ENCODE peak calls at places on chromosome 17, in ten cellular contexts. D, N, Y, G, O, R, K, Q, C and X are unnamed samples. For H3K27me3 and H3K4me1, the result is how much of the 10 kb centered on the place peaks cover.

GRCh38 chr17:62673614-62674362 is 46.3 kb downstream of the MRC2 start:
- DNase-seq in O (no peak), K (no peak), N (no peak), C (no peak), G (no peak), R (no peak), Y (no peak), D (no peak), Q (no peak), X (no peak)

GRCh38 chr17:6775871-6776405 is at the start of gene FBXO39:
- DNase-seq in R (no peak), C (peak), Q (no peak), Y (no peak), G (no peak), N (no peak), D (no peak), K (no peak), O (no peak), X (no peak)

GRCh38 chr17:50425682-50426471 is at the start of gene ACSF2:
- DNase-seq in N (peak), Y (peak), C (peak), K (peak), Q (peak), G (peak), R (peak), D (no peak), O (peak), X (peak)

GRCh38 chr17:2435181-2435741 is 34.4 kb upstream of the MNT start:
- DNase-seq in Y (no peak), C (peak), Q (no peak), G (no peak), N (peak), K (no peak), R (no peak), D (no peak), O (no peak), X (no peak)

GRCh38 chr17:8935194-8935593 is 30.3 kb downstream of the PIK3R5 start:
- DNase-seq in G (no peak), K (no peak), O (no peak), R (no peak), Y (peak), Q (no peak), N (peak), C (no peak), D (no peak), X (no peak)

GRCh38 chr17:67218385-67218950 is 26.5 kb downstream of the HELZ start:
- DNase-seq in D (no peak), Q (no peak), O (no peak), R (no peak), G (no peak), Y (no peak), N (peak), C (no peak), K (no peak), X (no peak)

GRCh38 chr17:45218895-45219661 is 2.6 kb upstream of the FMNL1 start:
- DNase-seq in Y (peak), Q (peak), D (peak), O (peak), C (peak), G (peak), N (peak), R (peak), K (peak), X (peak)

GRCh38 chr17:382644-383533 is 30.3 kb upstream of the RPH3AL start:
- DNase-seq in D (no peak), K (no peak), O (no peak), Q (no peak), Y (no peak), N (peak), C (peak), G (no peak), R (no peak), X (peak)

GRCh38 chr17:54452666-54453348 is 447.8 kb upstream of the TOM1L1 start:
- DNase-seq in Y (no peak), O (no peak), N (no peak), K (no peak), Q (no peak), D (no peak), C (no peak), R (no peak), G (no peak), X (no peak)

GRCh38 chr17:9924735-9925191 is 19.7 kb upstream of the RCVRN start:
- DNase-seq in Y (no peak), D (no peak), K (no peak), R (no peak), Q (no peak), C (peak), N (peak), G (peak), O (peak), X (peak)

GRCh38 chr17:31529841-31530251 is 138.4 kb downstream of the RAB11FIP4 start:
- DNase-seq in Q (no peak), C (no peak), G (no peak), O (no peak), N (no peak), K (no peak), D (no peak), Y (no peak), R (no peak), X (no peak)

GRCh38 chr17:71035226-71035625 is 865.9 kb downstream of the KCNJ2 start:
- DNase-seq in K (no peak), Q (no peak), D (no peak), R (no peak), N (no peak), C (no peak), G (no peak), O (no peak), Y (no peak), X (no peak)

GRCh38 chr17:71033336-71033735 is 864.0 kb downstream of the KCNJ2 start:
- DNase-seq in K (no peak), G (no peak), R (no peak), Y (no peak), N (no peak), C (peak), D (no peak), Q (no peak), O (no peak), X (no peak)

GRCh38 chr17:71029246-71029645 is 859.9 kb downstream of the KCNJ2 start:
- DNase-seq in C (no peak), K (no peak), G (no peak), Y (no peak), D (no peak), R (no peak), Q (no peak), O (no peak), N (no peak), X (no peak)

GRCh38 chr17:71032746-71033273 is 863.5 kb downstream of the KCNJ2 start:
- DNase-seq in D (no peak), G (no peak), Q (no peak), R (no peak), C (peak), Y (no peak), N (no peak), K (no peak), O (no peak), X (no peak)
- H3K27me3 ChIP-seq in D (under half), G (under half), Q (under half), R (under half), C (under half), Y (under half), N (under half), K (under half), O (under half), X (under half)

GRCh38 chr17:47715669-47716325 is 17.2 kb upstream of the TBX21 start:
- DNase-seq in Q (no peak), R (no peak), C (no peak), Y (no peak), K (no peak), G (no peak), O (no peak), D (no peak), N (no peak), X (no peak)
- H3K4me1 ChIP-seq in Q (half or more), R (under half), C (under half), Y (under half), K (under half), G (under half), O (under half), D (under half), N (under half), X (under half)

GRCh38 chr17:78130439-78131101 is at the start of gene TMC8:
- DNase-seq in G (no peak), Q (peak), R (no peak), C (no peak), O (no peak), K (peak), D (no peak), N (no peak), Y (no peak), X (no peak)
- H3K27me3 ChIP-seq in G (under half), Q (under half), R (under half), C (under half), O (under half), K (under half), D (under half), N (under half), Y (under half), X (under half)

GRCh38 chr17:15969463-15969862 is 24.5 kb downstream of the ADORA2B start:
- DNase-seq in G (no peak), Q (no peak), O (no peak), Y (no peak), D (no peak), C (no peak), R (no peak), K (no peak), N (no peak), X (no peak)
- H3K4me1 ChIP-seq in G (under half), Q (under half), O (under half), Y (under half), D (under half), C (under half), R (under half), K (under half), N (under half), X (under half)

DNA sequence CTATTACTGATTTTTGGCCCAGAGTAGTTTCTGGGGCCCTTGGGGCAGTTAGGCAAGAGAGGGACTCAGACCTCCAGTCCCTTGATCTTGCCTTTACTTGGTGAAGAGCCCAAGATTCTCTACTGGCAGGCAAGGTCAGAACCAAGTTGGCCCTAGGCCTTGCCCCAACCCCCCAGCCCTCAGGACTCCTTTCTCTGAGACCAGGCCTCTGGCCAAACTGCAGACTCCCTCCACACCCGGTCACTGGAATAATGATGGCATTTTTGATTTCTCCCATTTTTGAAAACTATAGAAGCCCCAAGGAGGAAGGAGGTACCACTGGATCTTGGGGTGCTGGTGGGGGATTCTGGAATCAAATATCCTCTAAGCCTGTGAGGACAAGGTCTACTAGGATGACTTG is 18.0 kb upstream of the HOXB9 start:
- DNase-seq in G (no peak), D (no peak), R (no peak), Y (no peak), Q (no peak), K (no peak), N (no peak), C (no peak), O (no peak), X (no peak)
- H3K27me3 ChIP-seq in G (half or more), D (under half), R (under half), Y (half or more), Q (under half), K (under half), N (half or more), C (half or more), O (half or more), X (under half)

DNA sequence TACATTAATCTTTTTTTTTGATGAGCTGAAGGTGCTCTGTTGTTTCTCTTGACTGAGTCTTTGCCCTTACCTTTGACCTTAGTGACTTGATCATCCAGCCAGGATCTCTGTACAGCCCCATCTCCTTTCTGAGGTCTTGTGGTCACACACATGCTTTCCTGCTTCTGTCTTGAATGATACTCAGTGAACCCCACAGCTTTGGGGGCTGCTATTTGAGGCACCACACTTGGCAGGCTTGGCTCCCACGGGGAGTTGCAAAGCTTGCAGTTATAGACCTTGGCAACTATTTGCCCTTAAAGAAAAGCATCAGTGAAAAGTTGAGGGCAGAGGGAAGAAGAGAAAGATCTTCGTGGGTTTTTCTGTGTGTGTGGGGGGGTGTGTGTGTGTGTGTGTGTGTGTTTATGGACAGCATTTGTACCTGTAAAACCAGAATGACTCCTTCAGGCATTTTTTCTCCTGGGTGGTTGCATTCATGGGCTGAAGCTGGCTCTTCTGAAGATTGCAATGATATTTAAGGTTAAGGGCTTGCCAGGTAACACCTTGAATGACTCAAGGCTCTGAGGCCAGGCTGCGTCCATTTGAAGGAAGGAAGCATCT is 101.6 kb downstream of the MSI2 start:
- DNase-seq in C (no peak), D (no peak), N (no peak), Y (no peak), K (no peak), O (no peak), G (no peak), Q (no peak), R (no peak), X (no peak)
- H3K4me1 ChIP-seq in C (under half), D (under half), N (under half), Y (under half), K (under half), O (half or more), G (under half), Q (under half), R (half or more), X (under half)

GRCh38 chr17:38586788-38587187 is 19.0 kb downstream of the SRCIN1 start:
- DNase-seq in Q (no peak), Y (no peak), G (no peak), R (no peak), O (no peak), D (no peak), C (no peak), K (no peak), N (no peak), X (no peak)

GRCh38 chr17:38587956-38588771 is 17.6 kb downstream of the SRCIN1 start:
- DNase-seq in C (no peak), G (no peak), K (no peak), Q (no peak), D (no peak), O (no peak), Y (no peak), R (no peak), N (no peak), X (no peak)

GRCh38 chr17:38585805-38586529 is 19.8 kb downstream of the SRCIN1 start:
- DNase-seq in R (no peak), G (no peak), O (no peak), K (no peak), D (no peak), Y (no peak), Q (no peak), C (no peak), N (no peak), X (no peak)

GRCh38 chr17:38588775-38589174 is 17.0 kb downstream of the SRCIN1 start:
- DNase-seq in G (no peak), Q (no peak), K (no peak), C (no peak), R (no peak), N (no peak), Y (no peak), O (no peak), D (no peak), X (no peak)

GRCh38 chr17:38587193-38587592 is 18.6 kb downstream of the SRCIN1 start:
- DNase-seq in Y (no peak), O (no peak), C (no peak), G (no peak), K (no peak), N (no peak), Q (no peak), R (no peak), D (no peak), X (no peak)
- H3K27me3 ChIP-seq in Y (under half), O (half or more), C (under half), G (under half), K (under half), N (under half), Q (under half), R (under half), D (under half), X (under half)

GRCh38 chr17:36913132-36913531 is 24.1 kb upstream of the LHX1 start:
- DNase-seq in R (no peak), C (no peak), O (no peak), K (no peak), G (no peak), Y (no peak), D (no peak), Q (no peak), N (no peak), X (no peak)

GRCh38 chr17:36911007-36911406 is 26.3 kb upstream of the LHX1 start:
- DNase-seq in R (no peak), G (no peak), C (no peak), Y (no peak), D (no peak), K (no peak), O (no peak), N (no peak), Q (no peak), X (no peak)

GRCh38 chr17:36907407-36907806 is 29.9 kb upstream of the LHX1 start:
- DNase-seq in Y (no peak), C (no peak), K (no peak), N (no peak), O (no peak), Q (no peak), D (no peak), R (no peak), G (no peak), X (no peak)

DNA sequence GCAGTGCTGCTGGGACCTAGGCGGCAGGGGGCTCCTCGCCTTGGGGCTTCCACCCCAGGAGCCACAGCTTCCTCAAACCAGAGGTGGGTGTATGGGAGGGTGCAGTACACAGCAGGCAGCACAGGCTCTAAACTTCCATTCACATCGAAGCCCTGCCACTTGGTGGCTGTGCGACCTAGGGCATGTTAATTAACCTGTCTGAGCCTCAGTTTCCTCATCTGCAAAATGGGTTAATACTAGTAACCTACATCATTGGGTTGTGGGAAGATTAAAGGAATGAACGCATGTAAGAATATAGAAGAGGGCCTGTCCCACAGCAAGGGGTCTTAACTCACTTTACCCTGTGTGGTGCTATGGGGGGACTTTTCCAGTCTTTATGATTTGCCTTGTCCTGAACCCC is 26.8 kb upstream of the LHX1 start:
- DNase-seq in D (no peak), O (no peak), R (no peak), Q (no peak), N (no peak), C (no peak), Y (no peak), K (no peak), G (no peak), X (no peak)
- H3K4me1 ChIP-seq in D (under half), O (under half), R (under half), Q (under half), N (under half), C (under half), Y (under half), K (under half), G (under half), X (under half)

GRCh38 chr17:81011951-81012350 is 20.3 kb downstream of the CHMP6 start:
- DNase-seq in C (peak), Q (no peak), R (no peak), Y (no peak), K (no peak), G (no peak), D (no peak), N (peak), O (no peak), X (no peak)

GRCh38 chr17:81009124-81009523 is 17.5 kb downstream of the CHMP6 start:
- DNase-seq in Y (no peak), K (no peak), G (no peak), Q (no peak), R (peak), N (no peak), D (no peak), O (no peak), C (no peak), X (no peak)

GRCh38 chr17:81012574-81013447 is 21.2 kb downstream of the CHMP6 start:
- DNase-seq in G (no peak), K (no peak), N (no peak), R (no peak), D (no peak), O (no peak), C (no peak), Y (no peak), Q (no peak), X (no peak)

GRCh38 chr17:81013642-81014041 is 21.3 kb upstream of the BAIAP2 start:
- DNase-seq in N (no peak), Y (no peak), G (no peak), Q (no peak), R (no peak), O (no peak), K (no peak), C (no peak), D (no peak), X (no peak)

DNA sequence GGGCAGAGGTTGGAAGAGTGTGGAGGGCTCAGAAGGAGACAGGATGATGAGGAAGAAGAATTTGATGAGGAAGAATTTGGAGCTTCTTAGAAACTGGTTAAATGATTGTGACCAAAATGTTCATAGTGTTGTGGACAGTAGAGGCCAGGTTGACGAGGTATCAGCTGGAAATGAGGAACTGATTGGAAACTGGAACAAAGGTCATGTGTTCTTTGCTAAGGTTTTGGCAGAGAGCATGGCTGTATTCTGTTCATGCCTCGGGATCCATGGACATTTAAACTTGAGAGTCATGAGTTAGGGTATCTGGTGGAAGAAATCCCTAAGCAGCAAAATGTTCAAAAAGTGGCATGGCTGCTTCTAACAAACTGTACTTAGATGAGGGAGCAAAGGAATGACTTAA is 19.3 kb downstream of the CHMP6 start:
- DNase-seq in K (no peak), N (no peak), R (no peak), D (no peak), G (no peak), C (no peak), Q (no peak), Y (no peak), O (no peak), X (no peak)
- H3K27me3 ChIP-seq in K (under half), N (under half), R (under half), D (under half), G (under half), C (under half), Q (under half), Y (under half), O (under half), X (under half)

GRCh38 chr17:19642373-19642893 is 6.1 kb upstream of the ALDH3A2 start:
- DNase-seq in O (no peak), D (no peak), Q (no peak), K (no peak), N (no peak), Y (no peak), G (no peak), R (no peak), C (no peak), X (peak)

GRCh38 chr17:19646788-19647696 is 1.5 kb upstream of the ALDH3A2 start:
- DNase-seq in R (no peak), N (peak), D (no peak), Y (no peak), C (no peak), G (peak), O (no peak), K (no peak), Q (no peak), X (no peak)

GRCh38 chr17:19641687-19642372 is 6.7 kb upstream of the ALDH3A2 start:
- DNase-seq in C (no peak), O (no peak), Y (no peak), G (no peak), D (no peak), N (no peak), K (no peak), Q (no peak), R (no peak), X (no peak)

GRCh38 chr17:19645608-19646250 is 2.8 kb upstream of the ALDH3A2 start:
- DNase-seq in K (no peak), D (no peak), C (peak), G (peak), R (peak), Y (no peak), Q (peak), O (no peak), N (peak), X (no peak)

GRCh38 chr17:19644493-19645210 is 3.9 kb upstream of the ALDH3A2 start:
- DNase-seq in C (no peak), R (no peak), O (no peak), D (no peak), Y (no peak), G (no peak), N (peak), Q (no peak), K (no peak), X (no peak)
- H3K4me1 ChIP-seq in C (under half), R (under half), O (under half), D (under half), Y (under half), G (under half), N (under half), Q (under half), K (under half), X (under half)